ENCODE peak calls at places on chromosomes 4 and X, in six cellular contexts. P is fibroblast of the aortic adventitia; L is stomach; U is activated T-helper 2 cell treated with anti-CD3 and anti-CD28 coated beads, Interferon-gamma antibody, Interleukin-2, Interleukin-4, amounts not matched to agents 10 μg/mL and 5 μg/mL and 100 μg/mL, durations not matched to agents 14 hours and 24 hours and 36 hours; M is heart right ventricle; Q is lower lobe of right lung. Y is an unnamed sample.

GRCh38 chr4:70577220-70577927 is 14.7 kb upstream of the AMBN start:
- DNase-seq in P (no peak), L (no peak), U (no peak), M (no peak), Q (no peak), Y (no peak)

GRCh38 chr4:4721636-4722035 is 137.8 kb upstream of the MSX1 start:
- DNase-seq in P (no peak), L (no peak), U (no peak), M (no peak), Q (no peak), Y (no peak)

GRCh38 chrX:10045327-10046000 is 78.3 kb downstream of the CLDN34 start:
- DNase-seq in P (peak), L (peak), U (no peak), M (peak), Q (no peak), Y (no peak)

GRCh38 chr4:40395908-40396806 is 61.0 kb downstream of the CHRNA9 start:
- DNase-seq in P (peak), L (peak), U (no peak), M (peak), Q (peak), Y (no peak)

GRCh38 chr4:83197555-83198235 is 83.2 kb upstream of the PLAC8 start:
- DNase-seq in P (peak), L (no peak), U (no peak), M (no peak), Q (peak), Y (no peak)

GRCh38 chrX:150704030-150704613 is 10.9 kb downstream of the MTMR1 start:
- DNase-seq in P (peak), L (no peak), U (no peak), M (no peak), Q (no peak), Y (no peak)

GRCh38 chr4:164799410-164799809 is 45.5 kb downstream of the SMIM31 start:
- DNase-seq in P (no peak), L (no peak), U (no peak), M (no peak), Q (no peak), Y (no peak)

GRCh38 chr4:149140841-149141240 is 674.8 kb downstream of the IQCM start:
- DNase-seq in P (no peak), L (no peak), U (no peak), M (no peak), Q (no peak), Y (no peak)

GRCh38 chr4:166324321-166324720 is 451.3 kb downstream of the TLL1 start:
- DNase-seq in P (peak), L (no peak), U (no peak), M (no peak), Q (no peak), Y (no peak)

GRCh38 chrX:128728943-128729342 is 676.7 kb upstream of the ACTRT1 start:
- DNase-seq in P (no peak), L (no peak), U (no peak), M (no peak), Q (no peak), Y (no peak)

GRCh38 chr4:151641167-151641566 is 119.6 kb downstream of the GATB start:
- DNase-seq in P (peak), L (no peak), U (no peak), M (no peak), Q (no peak), Y (no peak)

GRCh38 chrX:100695991-100696390 is 35.9 kb downstream of the SYTL4 start:
- DNase-seq in P (no peak), L (no peak), U (no peak), M (no peak), Q (no peak), Y (no peak)

Y was measured in type B pancreatic cell.